ENCODE peak calls at places on chromosomes 3 and 15, in eight cellular contexts. G is colonic mucosa; O is DND-41; W is Peyer's patch; F is MM.1S; B is CD8-positive, alpha-beta T cell; V is heart right ventricle; H is mammary epithelial cell. A is an unnamed sample.
A peak's percentile ranks its signal among the peaks of the same experiment; 100 is the strongest.

GRCh38 chr3:8524249-8524648 is 22.6 kb downstream of the LMCD1 start:
- DNase-seq in G (no peak), F (no peak), H (peak; percentile 36), B (no peak), W (no peak), O (no peak), V (no peak), A (no peak)

GRCh38 chr15:90979582-90979981 is 14.8 kb downstream of the PRC1 start:
- DNase-seq in G (no peak), W (no peak), F (no peak), O (no peak), B (no peak), V (no peak), H (no peak), A (no peak)

GRCh38 chr3:101950510-101950909 is 101.2 kb downstream of the NFKBIZ start:
- DNase-seq in V (no peak), F (no peak), G (no peak), B (no peak), H (peak; percentile 89), W (no peak), O (no peak), A (peak; percentile 94)

GRCh38 chr15:52796228-52796521 is 6.0 kb upstream of the ONECUT1 start:
- DNase-seq in G (no peak), O (no peak), B (no peak), F (no peak), W (no peak), V (no peak), H (no peak), A (no peak)

GRCh38 chr3:109023656-109024254 is 70.1 kb upstream of the GUCA1C start:
- DNase-seq in V (peak; percentile 13), O (peak; percentile 52), B (peak; percentile 13), H (peak; percentile 18), W (no peak), G (peak; percentile 27), F (peak; percentile 71), A (peak; percentile 0)

GRCh38 chr15:77642793-77643430 is 10.2 kb upstream of the LINGO1 start:
- DNase-seq in H (peak; percentile 37), F (no peak), V (no peak), B (no peak), G (peak; percentile 33), W (no peak), O (no peak), A (no peak)

GRCh38 chr3:66199089-66199473 is 21.7 kb upstream of the SLC25A26 start:
- DNase-seq in W (no peak), H (no peak), V (no peak), O (no peak), B (no peak), F (no peak), G (no peak), A (no peak)

GRCh38 chr3:196080997-196081833 is 675 bp downstream of the TFRC start:
- DNase-seq in H (peak; percentile 59), V (peak; percentile 60), W (peak; percentile 61), B (peak; percentile 26), G (peak; percentile 76), F (peak; percentile 84), O (peak; percentile 72), A (no peak)

GRCh38 chr3:51434746-51435323 is 43.8 kb downstream of the RBM15B start:
- DNase-seq in W (no peak), V (peak; percentile 37), B (peak; percentile 20), O (peak; percentile 50), H (peak; percentile 43), G (peak; percentile 47), F (peak; percentile 45), A (no peak)

GRCh38 chr3:185528481-185529009 is 23.8 kb downstream of the LIPH start:
- DNase-seq in H (no peak), G (no peak), B (no peak), W (no peak), V (no peak), O (no peak), F (peak; percentile 39), A (no peak)

GRCh38 chr3:40597441-40597840 is 72.7 kb downstream of the ZNF621 start:
- DNase-seq in V (no peak), B (no peak), H (peak; percentile 79), W (no peak), O (no peak), F (no peak), G (no peak), A (no peak)

GRCh38 chr15:92425578-92426225 is 32.0 kb downstream of the ST8SIA2 start:
- DNase-seq in H (no peak), O (no peak), B (no peak), W (no peak), V (no peak), F (no peak), G (no peak), A (no peak)

GRCh38 chr15:100803158-100803440 is 76.5 kb upstream of the ALDH1A3 start:
- DNase-seq in V (no peak), W (no peak), O (no peak), F (no peak), G (no peak), B (no peak), H (no peak), A (no peak)

GRCh38 chr3:118793176-118793575 is 241.5 kb downstream of the IGSF11 start:
- DNase-seq in O (no peak), B (no peak), G (no peak), W (no peak), H (no peak), V (no peak), F (no peak), A (no peak)

GRCh38 chr3:148036331-148036881 is 627.2 kb downstream of the ZIC1 start:
- DNase-seq in W (no peak), H (no peak), G (no peak), O (no peak), F (no peak), V (no peak), B (no peak), A (no peak)

GRCh38 chr15:59366368-59367021 is 6.2 kb downstream of the MYO1E start:
- DNase-seq in O (no peak), V (no peak), W (no peak), B (no peak), G (no peak), F (no peak), H (no peak), A (no peak)

GRCh38 chr3:101695779-101696372 is 9.4 kb upstream of the RPL24 start:
- DNase-seq in G (peak; percentile 45), O (peak; percentile 53), F (peak; percentile 67), B (peak; percentile 14), H (peak; percentile 38), W (no peak), V (peak; percentile 38), A (no peak)

GRCh38 chr3:10361375-10361774 is 40.5 kb upstream of the SEC13 start:
- DNase-seq in B (no peak), H (no peak), O (no peak), W (no peak), F (no peak), G (no peak), V (no peak), A (no peak)

DNA sequence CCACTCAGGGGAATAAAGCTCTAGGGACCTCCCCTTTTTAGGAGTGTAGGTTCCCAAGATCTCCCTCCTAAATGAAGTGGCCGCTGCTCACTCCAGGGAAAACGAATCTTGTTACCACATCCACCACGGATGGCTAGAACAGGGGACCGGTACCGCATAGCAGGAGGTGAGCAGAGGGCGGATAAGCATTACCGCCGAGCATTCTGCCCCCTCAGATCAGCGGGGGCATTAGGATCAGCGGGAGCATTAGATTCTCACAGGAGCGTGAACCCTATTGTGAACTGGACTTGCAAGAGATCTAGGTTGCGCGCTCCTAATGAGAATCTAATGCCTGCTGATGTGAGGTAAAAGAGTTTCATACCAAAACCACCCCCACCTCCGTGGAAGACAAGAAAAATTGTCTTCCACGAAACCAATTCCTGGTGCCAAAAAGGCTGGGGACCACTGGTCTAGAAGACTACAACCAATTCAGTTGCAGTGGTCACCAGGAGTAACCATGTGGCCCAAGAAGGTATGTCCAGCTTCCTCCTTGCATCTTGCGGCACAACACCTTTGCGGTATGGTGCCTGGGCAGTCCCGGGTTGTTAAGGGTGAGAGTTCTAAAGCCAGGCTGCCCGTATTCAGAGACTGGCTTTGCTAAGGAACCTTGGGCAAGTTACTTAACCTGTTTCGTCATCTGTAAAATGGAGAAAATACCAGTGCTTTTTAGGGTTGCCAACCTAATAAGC is 1.1 kb upstream of the SS18L2 start:
- DNase-seq in F (no peak), W (no peak), V (no peak), B (no peak), H (no peak), O (no peak), G (no peak), A (no peak)
- H3K4me3 ChIP-seq in F (peak overlapping the region; percentile 58), W (peak overlapping the region; percentile 58), V (peak overlapping the region; percentile 61), B (peak overlapping the region; percentile 68), H (peak overlapping the region; percentile 83), O (peak overlapping the region; percentile 62), G (peak overlapping the region; percentile 75), A (no peak overlapping the region)

GRCh38 chr3:46006646-46007045 is 11.0 kb upstream of the FYCO1 start:
- DNase-seq in O (no peak), H (peak; percentile 42), V (no peak), B (no peak), G (no peak), W (no peak), F (no peak), A (peak; percentile 70)
- TF ChIP-seq CTCF in O (no peak), H (no peak), V (no peak), B (no peak), G (no peak), W (no peak), F (no peak), A (no peak)

DNA sequence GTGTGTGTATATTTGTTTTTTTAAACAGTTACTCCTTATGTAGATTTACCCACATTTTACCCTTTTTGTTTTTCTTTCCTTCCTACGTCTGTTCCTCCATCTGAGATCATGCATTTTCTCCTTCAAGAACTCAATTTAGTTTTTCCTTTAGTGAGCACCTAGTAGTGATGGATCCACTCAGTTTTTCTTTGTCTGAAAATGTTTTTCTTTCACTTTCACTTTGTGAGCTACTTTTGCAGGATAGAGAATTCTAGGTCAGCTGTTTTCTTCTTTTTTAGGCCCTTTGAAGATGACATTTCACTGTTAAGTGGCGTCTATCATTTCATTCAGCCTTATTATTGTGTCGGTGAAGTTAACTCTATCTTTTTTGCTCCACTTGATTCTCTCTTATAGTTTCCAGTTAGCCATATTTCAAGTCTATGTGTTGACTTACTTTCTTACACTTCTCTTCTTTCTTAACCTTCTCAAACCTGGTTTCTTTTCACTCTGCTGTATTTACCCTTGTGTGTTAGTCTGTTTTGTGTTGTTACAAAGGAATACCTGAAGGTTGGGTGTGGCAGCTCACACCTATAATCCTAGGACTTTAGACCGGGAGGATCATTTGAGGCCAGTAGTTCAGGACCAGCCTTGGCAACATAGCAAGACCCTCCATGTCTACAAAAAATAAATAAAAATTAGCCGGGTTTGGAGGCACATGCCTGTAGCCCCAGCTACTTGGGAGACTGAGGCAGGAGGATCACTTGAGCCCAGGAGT is 55.8 kb downstream of the PRKCI start:
- DNase-seq in V (no peak), G (peak; percentile 36), H (no peak), W (no peak), B (no peak), F (peak; percentile 83), O (no peak), A (no peak)
- H3K36me3 ChIP-seq in V (no peaks in the 10 kb centered on the region), G (no peaks in the 10 kb centered on the region), H (peaks cover 27% of the 10 kb centered on the region), W (no peaks in the 10 kb centered on the region), B (peaks cover 3% of the 10 kb centered on the region), F (no peaks in the 10 kb centered on the region), O (peaks cover 22% of the 10 kb centered on the region), A (peaks cover 3% of the 10 kb centered on the region)

DNA sequence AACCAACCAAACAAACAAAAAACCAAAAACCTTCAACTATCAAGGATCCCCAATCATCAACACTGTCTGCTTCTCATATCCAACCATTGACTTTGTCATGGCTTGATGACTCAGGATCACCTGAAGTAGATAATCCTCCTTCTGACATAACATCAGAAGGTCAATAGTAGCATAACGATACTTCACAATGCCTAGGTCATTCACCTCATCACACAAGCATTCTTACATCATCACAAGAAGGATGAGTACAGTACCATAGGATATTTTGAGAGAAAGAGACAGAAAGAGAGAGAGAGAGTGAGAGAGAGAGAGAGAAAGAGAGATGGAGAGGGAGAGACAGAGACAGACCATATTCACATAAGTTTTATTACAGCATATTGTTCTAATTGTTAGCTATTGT is 42.1 kb downstream of the SPATA16 start:
- DNase-seq in F (no peak), W (no peak), O (no peak), V (no peak), G (no peak), H (no peak), B (no peak), A (no peak)
- H3K4me3 ChIP-seq in F (no peak overlapping the region), W (no peak overlapping the region), O (no peak overlapping the region), V (no peak overlapping the region), G (no peak overlapping the region), H (no peak overlapping the region), B (no peak overlapping the region), A (no peak overlapping the region)